ENCODE peak calls at places on chromosomes 12 and 14, in ten cellular contexts. T is astrocyte of the spinal cord, C is AG04450, M is body of pancreas, B is heart right ventricle, Q is psoas muscle, F is WTC11, N is astrocyte of the cerebellum, D is GM13976, H is foreskin keratinocyte. I is an unnamed sample.

GRCh38 chr12:113149361-113150150 is at the start of gene CFAP73:
- DNase-seq in T (peak), C (peak), M (peak), B (peak), Q (no peak), F (peak), N (peak), D (no peak), H (peak), I (peak)

GRCh38 chr12:47557401-47557800 is 148.4 kb downstream of the RPAP3 start:
- DNase-seq in T (no peak), C (no peak), M (no peak), B (no peak), Q (no peak), F (no peak), N (no peak), D (no peak), H (no peak), I (no peak)

GRCh38 chr12:52246720-52247621 is 13.9 kb downstream of the KRT7 start:
- DNase-seq in T (no peak), C (no peak), M (peak), B (no peak), Q (peak), F (no peak), N (no peak), D (no peak), H (no peak), I (no peak)

GRCh38 chr12:111330800-111331752 is 37.8 kb downstream of the PHETA1 start:
- DNase-seq in T (peak), C (peak), M (no peak), B (no peak), Q (no peak), F (no peak), N (peak), D (peak), H (no peak), I (no peak)

GRCh38 chr12:130339946-130340345 is 2.3 kb downstream of the PIWIL1 start:
- DNase-seq in T (no peak), C (no peak), M (no peak), B (no peak), Q (no peak), F (no peak), N (no peak), D (no peak), H (peak), I (no peak)

GRCh38 chr14:53249059-53249458 is 95.9 kb upstream of the DDHD1 start:
- DNase-seq in T (peak), C (no peak), M (no peak), B (no peak), Q (no peak), F (no peak), N (no peak), D (no peak), H (no peak), I (no peak)

GRCh38 chr14:32004300-32004699 is 72.8 kb upstream of the ARHGAP5 start:
- DNase-seq in T (peak), C (no peak), M (no peak), B (no peak), Q (no peak), F (no peak), N (no peak), D (no peak), H (no peak), I (no peak)

GRCh38 chr12:21129906-21130305 is 1.1 kb upstream of the SLCO1B1 start:
- DNase-seq in T (peak), C (no peak), M (no peak), B (no peak), Q (no peak), F (no peak), N (peak), D (no peak), H (no peak), I (no peak)

GRCh38 chr14:86321151-86321550 is 791.2 kb downstream of the FLRT2 start:
- DNase-seq in T (peak), C (no peak), M (no peak), B (no peak), Q (no peak), F (no peak), N (no peak), D (no peak), H (no peak), I (no peak)

GRCh38 chr12:84760091-84760490 is 152.5 kb downstream of the SLC6A15 start:
- DNase-seq in T (peak), C (no peak), M (no peak), B (no peak), Q (no peak), F (no peak), N (no peak), D (no peak), H (no peak), I (no peak)

GRCh38 chr12:2395352-2395977 is 342.7 kb downstream of the CACNA1C start:
- DNase-seq in T (peak), C (no peak), M (peak), B (peak), Q (peak), F (peak), N (no peak), D (peak), H (no peak), I (peak)

GRCh38 chr12:4027412-4027811 is 154.2 kb upstream of the PARP11 start:
- DNase-seq in T (no peak), C (no peak), M (no peak), B (no peak), Q (no peak), F (no peak), N (no peak), D (no peak), H (no peak), I (no peak)

GRCh38 chr14:102932484-102933248 is 10.2 kb downstream of the AMN start:
- DNase-seq in T (no peak), C (no peak), M (no peak), B (no peak), Q (peak), F (no peak), N (no peak), D (no peak), H (no peak), I (no peak)

GRCh38 chr12:103198499-103198898 is 241.0 kb downstream of the ASCL1 start:
- DNase-seq in T (no peak), C (no peak), M (no peak), B (no peak), Q (no peak), F (peak), N (no peak), D (no peak), H (no peak), I (no peak)

GRCh38 chr14:61545716-61546455 is 149.4 kb upstream of the HIF1A start:
- DNase-seq in T (no peak), C (no peak), M (no peak), B (no peak), Q (no peak), F (no peak), N (no peak), D (no peak), H (no peak), I (no peak)

GRCh38 chr14:55749201-55749812 is 169.3 kb downstream of the KTN1 start:
- DNase-seq in T (no peak), C (no peak), M (no peak), B (no peak), Q (no peak), F (no peak), N (no peak), D (no peak), H (peak), I (no peak)

GRCh38 chr12:6548556-6549378 is 7.1 kb downstream of the IFFO1 start:
- DNase-seq in T (peak), C (no peak), M (no peak), B (peak), Q (no peak), F (no peak), N (no peak), D (no peak), H (no peak), I (no peak)

GRCh38 chr14:44873536-44873935 is 88.2 kb downstream of the KLHL28 start:
- DNase-seq in T (no peak), C (no peak), M (no peak), B (no peak), Q (no peak), F (peak), N (no peak), D (no peak), H (no peak), I (no peak)

GRCh38 chr12:116284401-116284800 is 6.9 kb upstream of the MED13L start:
- DNase-seq in T (no peak), C (no peak), M (no peak), B (no peak), Q (no peak), F (no peak), N (no peak), D (no peak), H (no peak), I (no peak)
- TF ChIP-seq CTCF in T (no peak), C (no peak), M (no peak), B (no peak), Q (no peak), F (no peak), N (no peak), D (no peak), H (no peak), I (no peak)

GRCh38 chr14:93110856-93111419 is 4.8 kb downstream of the ITPK1 start:
- DNase-seq in T (no peak), C (no peak), M (no peak), B (no peak), Q (no peak), F (no peak), N (no peak), D (no peak), H (no peak), I (no peak)

GRCh38 chr14:93114713-93115068 is 1.0 kb downstream of the ITPK1 start:
- DNase-seq in T (no peak), C (no peak), M (peak), B (peak), Q (peak), F (peak), N (no peak), D (no peak), H (no peak), I (no peak)

GRCh38 chr14:93114068-93114710 is 1.5 kb downstream of the ITPK1 start:
- DNase-seq in T (no peak), C (no peak), M (no peak), B (no peak), Q (no peak), F (no peak), N (no peak), D (no peak), H (no peak), I (no peak)

GRCh38 chr14:93113678-93114067 is 2.1 kb downstream of the ITPK1 start:
- DNase-seq in T (no peak), C (no peak), M (no peak), B (no peak), Q (no peak), F (peak), N (no peak), D (no peak), H (no peak), I (no peak)

DNA sequence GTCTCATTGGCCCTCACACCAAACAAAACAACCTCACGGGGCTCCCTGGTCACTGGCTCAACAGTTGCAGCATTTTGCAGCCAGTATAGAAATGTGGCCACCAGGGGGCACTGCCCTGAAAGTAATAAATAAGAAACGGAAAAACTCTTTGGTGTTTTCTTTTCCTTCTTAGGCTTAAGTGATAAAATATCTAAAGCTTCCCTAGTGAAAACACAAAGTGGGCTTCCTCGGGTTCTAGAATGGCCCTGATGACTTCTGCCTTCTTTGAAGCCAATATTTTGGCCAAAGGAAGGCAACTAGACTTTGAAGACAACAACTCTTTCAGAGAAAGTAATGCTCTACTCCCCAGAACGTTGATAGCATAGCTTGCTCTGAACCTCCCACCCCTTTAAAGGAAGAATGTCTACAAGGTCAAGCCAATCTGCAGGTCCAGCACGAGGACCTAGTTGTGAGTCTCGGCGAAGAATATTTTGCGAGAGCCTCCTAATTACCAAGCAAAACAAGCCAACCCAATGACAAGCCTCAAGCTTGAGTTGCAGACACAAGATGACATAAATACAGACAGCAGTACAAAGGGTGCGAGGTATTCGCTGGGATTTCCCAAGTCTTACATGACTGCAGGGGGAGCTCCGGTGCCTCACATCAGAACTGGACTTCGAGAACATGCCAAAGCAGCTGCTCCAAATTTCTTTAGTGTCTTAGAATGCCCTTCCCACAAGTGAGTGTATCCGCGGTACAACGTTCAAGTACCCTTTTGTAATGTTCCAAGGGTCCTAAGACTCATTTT is 2.6 kb downstream of the ITPK1 start:
- DNase-seq in T (peak), C (peak), M (peak), B (peak), Q (peak), F (peak), N (peak), D (peak), H (peak), I (peak)
- TF ChIP-seq CTCF in T (peak), C (peak), M (peak), B (peak), Q (peak), F (peak), N (peak), D (peak), H (peak), I (peak)

GRCh38 chr12:30753233-30753632 is 1.5 kb downstream of the CAPRIN2 start:
- DNase-seq in T (peak), C (no peak), M (no peak), B (no peak), Q (no peak), F (peak), N (peak), D (no peak), H (no peak), I (peak)
- TF ChIP-seq CTCF in T (peak), C (peak), M (no peak), B (no peak), Q (no peak), F (no peak), N (peak), D (no peak), H (peak), I (peak)

GRCh38 chr14:88989911-88990310 is 165.5 kb downstream of the TTC8 start:
- DNase-seq in T (no peak), C (no peak), M (no peak), B (no peak), Q (no peak), F (no peak), N (no peak), D (no peak), H (no peak), I (no peak)

GRCh38 chr14:88992011-88992410 is 167.6 kb downstream of the TTC8 start:
- DNase-seq in T (no peak), C (no peak), M (no peak), B (no peak), Q (no peak), F (no peak), N (no peak), D (no peak), H (no peak), I (no peak)

GRCh38 chr14:88995437-88996198 is 171.2 kb downstream of the TTC8 start:
- DNase-seq in T (peak), C (peak), M (no peak), B (no peak), Q (no peak), F (no peak), N (peak), D (no peak), H (no peak), I (no peak)

GRCh38 chr14:88990856-88991255 is 166.4 kb downstream of the TTC8 start:
- DNase-seq in T (no peak), C (no peak), M (no peak), B (no peak), Q (no peak), F (no peak), N (no peak), D (no peak), H (no peak), I (no peak)

DNA sequence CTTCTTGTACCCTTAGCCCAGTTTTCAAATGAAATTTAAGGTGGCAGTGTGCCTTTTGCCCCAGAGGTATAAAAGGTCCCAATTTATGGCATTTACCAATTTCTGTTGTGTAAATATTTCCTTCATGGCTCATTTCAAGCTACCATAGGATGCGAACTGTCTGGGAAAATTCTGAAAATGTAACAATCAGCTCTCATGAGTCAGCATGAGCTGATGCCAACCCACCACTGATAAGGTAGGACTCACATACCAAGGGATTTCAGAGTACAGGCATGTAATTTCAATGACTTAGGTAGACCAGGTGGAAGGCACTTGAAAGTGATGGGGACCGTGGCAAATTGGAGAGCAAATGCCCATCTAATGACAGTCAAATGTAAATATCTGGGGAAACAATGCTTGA is 169.5 kb downstream of the TTC8 start:
- DNase-seq in T (peak), C (no peak), M (no peak), B (no peak), Q (no peak), F (no peak), N (peak), D (no peak), H (peak), I (no peak)
- TF ChIP-seq CTCF in T (no peak), C (no peak), M (no peak), B (no peak), Q (no peak), F (no peak), N (no peak), D (no peak), H (no peak), I (no peak)

GRCh38 chr12:12764824-12765223 is 20.6 kb upstream of the APOLD1 start:
- DNase-seq in T (no peak), C (no peak), M (no peak), B (no peak), Q (no peak), F (no peak), N (no peak), D (no peak), H (no peak), I (no peak)
- TF ChIP-seq CTCF in T (no peak), C (no peak), M (no peak), B (no peak), Q (no peak), F (no peak), N (no peak), D (no peak), H (no peak), I (no peak)

GRCh38 chr14:50007123-50007903 is 109.1 kb downstream of the VCPKMT start:
- DNase-seq in T (no peak), C (no peak), M (no peak), B (no peak), Q (no peak), F (no peak), N (no peak), D (no peak), H (no peak), I (no peak)
- TF ChIP-seq CTCF in T (no peak), C (no peak), M (no peak), B (no peak), Q (no peak), F (no peak), N (no peak), D (no peak), H (peak), I (no peak)

I was measured in glutamatergic neuron.